ENCODE peak calls at places on chromosomes 3 and 15, in six cellular contexts. One of them, this sample, is unnamed.

GRCh38 chr15:81955709-81956108 is 90.1 kb downstream of the MEX3B start:
- DNase-seq in K562: no peak
- DNase-seq in GM12878: no peak
- DNase-seq in A549: no peak
- DNase-seq in ovary: no peak
- DNase-seq in tibial nerve: no peak
- DNase-seq in this sample: no peak

GRCh38 chr3:24315991-24316390 is 178.7 kb downstream of the THRB start:
- DNase-seq in K562: no peak
- DNase-seq in GM12878: no peak
- DNase-seq in ovary: no peak
- DNase-seq in A549: no peak
- DNase-seq in tibial nerve: no peak
- DNase-seq in this sample: no peak

GRCh38 chr15:47803767-47804166 is 86.5 kb downstream of the SEMA6D start:
- DNase-seq in A549: no peak
- DNase-seq in GM12878: no peak
- DNase-seq in ovary: no peak
- DNase-seq in K562: no peak
- DNase-seq in tibial nerve: no peak
- DNase-seq in this sample: no peak

GRCh38 chr3:66210687-66211295 is 10.0 kb upstream of the SLC25A26 start:
- DNase-seq in tibial nerve: no peak
- DNase-seq in GM12878: no peak
- DNase-seq in ovary: no peak
- DNase-seq in K562: no peak
- DNase-seq in A549: no peak
- DNase-seq in this sample: no peak

GRCh38 chr3:184725176-184725575 is 13.3 kb upstream of the MAGEF1 start:
- DNase-seq in A549: no peak
- DNase-seq in tibial nerve: no peak
- DNase-seq in ovary: no peak
- DNase-seq in GM12878: no peak
- DNase-seq in K562: no peak
- DNase-seq in this sample: no peak

GRCh38 chr3:54999159-54999558 is 71.3 kb upstream of the LRTM1 start:
- DNase-seq in A549: peak
- DNase-seq in tibial nerve: no peak
- DNase-seq in K562: peak
- DNase-seq in ovary: no peak
- DNase-seq in GM12878: no peak
- DNase-seq in this sample: no peak

GRCh38 chr3:131543714-131544113 is 40.9 kb upstream of the MRPL3 start:
- DNase-seq in tibial nerve: peak
- DNase-seq in A549: no peak
- DNase-seq in ovary: peak
- DNase-seq in K562: no peak
- DNase-seq in GM12878: no peak
- DNase-seq in this sample: peak

GRCh38 chr3:38474928-38475605 is 21.1 kb upstream of the EXOG start:
- DNase-seq in K562: no peak
- DNase-seq in GM12878: no peak
- DNase-seq in ovary: no peak
- DNase-seq in tibial nerve: no peak
- DNase-seq in A549: no peak
- DNase-seq in this sample: no peak

GRCh38 chr3:67018789-67019525 is 20.9 kb downstream of the KBTBD8 start:
- DNase-seq in K562: peak
- DNase-seq in ovary: no peak
- DNase-seq in tibial nerve: no peak
- DNase-seq in GM12878: no peak
- DNase-seq in A549: no peak
- DNase-seq in this sample: no peak

GRCh38 chr3:140316895-140317400 is 360.9 kb upstream of the TRIM42 start:
- DNase-seq in K562: no peak
- DNase-seq in GM12878: no peak
- DNase-seq in ovary: no peak
- DNase-seq in A549: no peak
- DNase-seq in tibial nerve: no peak
- DNase-seq in this sample: no peak

GRCh38 chr3:172699070-172699469 is 11.8 kb downstream of the NCEH1 start:
- DNase-seq in GM12878: no peak
- DNase-seq in tibial nerve: no peak
- DNase-seq in ovary: no peak
- DNase-seq in K562: no peak
- DNase-seq in A549: no peak
- DNase-seq in this sample: no peak
- TF ChIP-seq EP300 in GM12878: no peak
- TF ChIP-seq EP300 in tibial nerve: no peak
- TF ChIP-seq EP300 in ovary: no peak
- TF ChIP-seq EP300 in K562: no peak
- TF ChIP-seq EP300 in A549: no peak
- TF ChIP-seq EP300 in this sample: no peak

DNA sequence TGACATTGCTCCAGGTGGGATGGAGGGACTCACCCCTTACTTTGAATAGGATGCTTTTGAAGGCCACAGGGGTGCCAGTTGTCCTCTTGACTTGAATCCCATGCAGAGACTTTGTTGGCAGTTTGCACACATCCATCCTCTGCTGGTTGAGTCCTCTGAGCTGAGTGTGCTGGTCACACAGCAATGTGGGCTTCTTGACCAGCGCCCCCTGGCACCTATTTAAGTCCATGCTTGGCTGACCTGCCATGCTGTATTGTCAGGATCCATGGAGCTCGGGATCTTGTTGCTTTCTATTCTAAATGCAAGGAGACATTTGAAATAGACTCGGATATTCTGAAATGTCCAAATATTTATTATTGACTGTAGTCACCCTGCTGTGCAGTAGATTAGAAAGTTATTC is 19.8 kb downstream of the RAB7A start:
- DNase-seq in tibial nerve: no peak
- DNase-seq in ovary: no peak
- DNase-seq in K562: no peak
- DNase-seq in GM12878: no peak
- DNase-seq in A549: no peak
- DNase-seq in this sample: no peak
- H3K27ac ChIP-seq in tibial nerve: no peak
- H3K27ac ChIP-seq in ovary: no peak
- H3K27ac ChIP-seq in K562: no peak
- H3K27ac ChIP-seq in GM12878: no peak
- H3K27ac ChIP-seq in A549: no peak
- H3K27ac ChIP-seq in this sample: no peak

DNA sequence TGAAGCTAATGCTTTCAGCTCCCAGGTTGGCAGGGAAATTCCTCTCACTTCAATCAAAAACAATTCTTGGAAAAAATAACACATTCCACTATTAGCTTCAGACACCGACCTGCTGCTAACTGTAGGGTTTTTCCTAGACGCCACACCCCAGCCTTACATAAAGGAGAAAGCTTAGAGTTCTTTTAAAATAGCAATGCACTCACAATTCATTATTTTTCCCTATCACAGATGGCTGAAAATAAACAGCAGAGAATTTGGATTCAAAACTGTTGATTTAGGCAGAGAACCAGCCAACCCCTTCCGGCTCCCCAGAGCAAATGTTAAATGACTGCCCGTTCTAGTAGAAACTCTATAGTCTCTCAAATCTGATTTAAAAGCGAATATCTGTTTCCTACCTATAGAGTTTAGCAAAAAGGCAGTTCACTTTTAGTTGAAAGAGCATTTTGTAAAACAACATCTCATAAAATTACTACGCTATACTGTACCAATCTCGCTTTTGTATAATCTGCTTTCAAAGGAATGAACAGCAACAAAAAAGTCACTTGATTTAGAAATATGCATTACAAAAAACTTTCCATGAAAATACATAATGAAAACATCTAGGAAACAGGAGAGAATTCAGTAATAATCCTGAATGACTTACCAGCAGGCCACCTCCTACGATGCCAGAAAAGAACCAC is 581 bp downstream of the TM4SF1 start:
- DNase-seq in ovary: no peak
- DNase-seq in GM12878: no peak
- DNase-seq in K562: no peak
- DNase-seq in tibial nerve: no peak
- DNase-seq in A549: no peak
- DNase-seq in this sample: no peak
- H3K4me3 ChIP-seq in ovary: peak
- H3K4me3 ChIP-seq in GM12878: no peak
- H3K4me3 ChIP-seq in K562: no peak
- H3K4me3 ChIP-seq in tibial nerve: peak
- H3K4me3 ChIP-seq in A549: peak
- H3K4me3 ChIP-seq in this sample: no peak

GRCh38 chr15:90233701-90234518 is at the start of the genes CIB1 and GDPGP1:
- DNase-seq in K562: peak
- DNase-seq in A549: peak
- DNase-seq in ovary: peak
- DNase-seq in tibial nerve: peak
- DNase-seq in GM12878: peak
- DNase-seq in this sample: peak
- TF ChIP-seq EP300 in K562: no peak
- TF ChIP-seq EP300 in A549: no peak
- TF ChIP-seq EP300 in ovary: no peak
- TF ChIP-seq EP300 in tibial nerve: peak
- TF ChIP-seq EP300 in GM12878: no peak
- TF ChIP-seq EP300 in this sample: no peak

DNA sequence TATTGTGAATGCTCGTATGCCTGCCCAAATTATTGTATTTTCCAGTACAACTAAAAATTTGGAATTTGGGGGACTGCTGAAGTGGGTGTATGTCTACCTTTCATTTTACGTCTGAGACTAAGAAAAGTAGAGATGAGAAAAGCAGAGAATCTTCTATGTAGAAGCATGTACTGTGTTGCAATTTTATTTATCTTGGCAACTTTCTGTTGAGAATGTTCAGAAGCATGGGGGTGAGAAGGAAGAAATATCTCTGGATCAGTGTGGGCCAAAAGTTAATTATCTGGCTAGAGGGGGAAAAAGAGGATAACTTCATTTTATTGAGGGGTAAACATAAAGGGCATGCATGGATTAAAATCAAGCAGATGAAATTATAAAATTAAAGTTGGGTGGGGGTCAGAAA is 46.7 kb upstream of the ICE2 start:
- DNase-seq in ovary: no peak
- DNase-seq in tibial nerve: no peak
- DNase-seq in GM12878: no peak
- DNase-seq in K562: no peak
- DNase-seq in A549: no peak
- DNase-seq in this sample: no peak
- H3K27ac ChIP-seq in ovary: no peak
- H3K27ac ChIP-seq in tibial nerve: no peak
- H3K27ac ChIP-seq in GM12878: no peak
- H3K27ac ChIP-seq in K562: no peak
- H3K27ac ChIP-seq in A549: no peak
- H3K27ac ChIP-seq in this sample: no peak

DNA sequence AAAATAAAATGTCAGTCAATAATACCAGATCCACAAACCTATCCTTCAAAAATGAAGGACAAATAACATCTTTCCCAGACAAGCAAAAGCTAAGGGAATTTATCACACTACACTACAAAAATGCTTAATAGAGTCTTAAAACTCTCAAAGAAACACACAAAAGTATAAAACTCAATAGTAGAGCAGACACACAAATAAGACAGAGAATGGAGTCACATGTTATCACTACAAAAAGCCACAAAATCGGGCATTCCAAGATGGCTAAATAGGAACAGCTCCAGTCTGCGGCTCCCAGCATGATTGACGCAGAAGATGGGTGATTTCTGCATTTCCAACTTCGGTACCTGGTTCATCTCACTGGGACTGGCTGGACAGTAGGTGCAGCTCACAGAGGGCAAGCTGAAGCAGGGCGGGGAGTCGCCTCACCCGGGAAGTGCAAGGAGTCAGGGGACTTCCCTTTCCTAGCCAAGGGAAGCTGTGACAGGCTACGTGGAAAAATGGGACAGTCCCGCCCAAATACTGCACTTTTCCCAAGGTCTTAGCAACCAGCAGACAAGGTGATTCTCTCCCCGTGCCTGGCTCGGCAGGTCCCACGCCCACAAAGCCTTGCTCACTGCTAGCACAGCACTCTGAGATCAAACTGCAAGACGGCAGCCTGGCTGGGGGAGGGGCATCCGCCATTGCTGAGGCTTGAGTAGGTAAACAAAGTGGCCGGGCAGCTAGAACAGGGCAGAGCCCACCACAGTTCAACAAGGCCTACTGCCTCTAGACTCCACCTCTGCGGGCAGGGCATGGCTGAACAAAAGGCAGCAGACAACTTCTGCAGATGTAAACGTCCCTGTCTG is 46.3 kb downstream of the SENP7 start:
- DNase-seq in K562: peak
- DNase-seq in ovary: no peak
- DNase-seq in tibial nerve: no peak
- DNase-seq in A549: no peak
- DNase-seq in GM12878: no peak
- DNase-seq in this sample: no peak
- H3K4me3 ChIP-seq in K562: peak
- H3K4me3 ChIP-seq in ovary: no peak
- H3K4me3 ChIP-seq in tibial nerve: no peak
- H3K4me3 ChIP-seq in A549: peak
- H3K4me3 ChIP-seq in GM12878: no peak
- H3K4me3 ChIP-seq in this sample: no peak